ENCODE peak calls at places on chromosomes 16 and 17, in six cellular contexts. W, X, M, S, H and G are unnamed samples.

GRCh38 chr16:82703156-82703555 is 76.4 kb downstream of the CDH13 start:
- DNase-seq in W (no peak), X (no peak), M (no peak), S (no peak), H (no peak), G (no peak)

GRCh38 chr16:80051040-80051439 is 450.5 kb upstream of the MAF start:
- DNase-seq in W (no peak), X (no peak), M (no peak), S (no peak), H (no peak), G (no peak)

GRCh38 chr16:87839542-87840461 is 29.5 kb downstream of the SLC7A5 start:
- DNase-seq in W (no peak), X (no peak), M (no peak), S (no peak), H (no peak), G (no peak)

GRCh38 chr17:39195568-39196160 is 1.8 kb downstream of the CACNB1 start:
- DNase-seq in W (no peak), X (no peak), M (no peak), S (no peak), H (no peak), G (peak; percentile 71)

GRCh38 chr17:428414-428813 is 75.8 kb upstream of the RPH3AL start:
- DNase-seq in W (no peak), X (no peak), M (no peak), S (no peak), H (no peak), G (no peak)

GRCh38 chr17:67245073-67245693 is at the start of gene HELZ:
- DNase-seq in W (no peak), X (peak; percentile 73), M (peak; percentile 93), S (peak; percentile 74), H (peak; percentile 61), G (peak; percentile 96)

GRCh38 chr16:24208710-24209109 is 47.4 kb upstream of the CACNG3 start:
- DNase-seq in W (no peak), X (no peak), M (no peak), S (no peak), H (no peak), G (no peak)

GRCh38 chr17:45246861-45247428 is 14.9 kb downstream of the SPATA32 start:
- DNase-seq in W (no peak), X (no peak), M (no peak), S (no peak), H (no peak), G (peak; percentile 68)

GRCh38 chr16:47965439-47965838 is 190.4 kb downstream of the ABCC12 start:
- DNase-seq in W (peak; percentile 15), X (no peak), M (no peak), S (peak; percentile 3), H (no peak), G (no peak)

GRCh38 chr16:59886021-59886420 is 1151.9 kb upstream of the GOT2 start:
- DNase-seq in W (no peak), X (no peak), M (no peak), S (peak; percentile 91), H (no peak), G (no peak)

GRCh38 chr16:35752773-35753558 is 2293.6 kb downstream of the TP53TG3F start:
- DNase-seq in W (no peak), X (no peak), M (peak; percentile 19), S (no peak), H (no peak), G (no peak)

GRCh38 chr17:26818736-26819135 is 475.2 kb upstream of the WSB1 start:
- DNase-seq in W (peak; percentile 19), X (no peak), M (no peak), S (no peak), H (no peak), G (no peak)

GRCh38 chr16:81707411-81708321 is 71.4 kb upstream of the PLCG2 start:
- DNase-seq in W (no peak), X (no peak), M (no peak), S (peak; percentile 38), H (no peak), G (no peak)

GRCh38 chr16:30658731-30659506 is 688 bp downstream of the FBRS start:
- DNase-seq in W (peak; percentile 82), X (peak; percentile 96), M (peak; percentile 87), S (peak; percentile 94), H (no peak), G (peak; percentile 90)

GRCh38 chr17:8629371-8630226 is 926 bp downstream of the MYH10 start:
- DNase-seq in W (no peak), X (no peak), M (peak; percentile 47), S (no peak), H (no peak), G (peak; percentile 52)

GRCh38 chr17:45919136-45919535 is 24.8 kb downstream of the MAPT start:
- DNase-seq in W (no peak), X (no peak), M (no peak), S (no peak), H (no peak), G (no peak)